ENCODE peak calls at places on chromosomes 3 and 15, in six cellular contexts. M, B, R, E, S and K are unnamed samples. For H3K79me2, the result is how much of the 10 kb centered on the place peaks cover.

GRCh38 chr15:78047631-78048409 is 29.7 kb downstream of the TBC1D2B start:
- DNase-seq in M (no peak), S (peak), B (no peak), R (no peak), E (no peak), K (no peak)

GRCh38 chr15:93486407-93487117 is 397.6 kb upstream of the RGMA start:
- DNase-seq in S (no peak), M (no peak), E (no peak), B (no peak), R (no peak), K (no peak)

GRCh38 chr3:12070098-12070497 is 65.9 kb downstream of the SYN2 start:
- DNase-seq in M (no peak), R (no peak), B (no peak), E (no peak), S (no peak), K (no peak)

GRCh38 chr3:108487439-108487838 is 23.0 kb downstream of the MYH15 start:
- DNase-seq in S (no peak), R (no peak), B (no peak), E (no peak), M (no peak), K (no peak)

GRCh38 chr3:10702961-10703740 is 112.9 kb upstream of the SLC6A11 start:
- DNase-seq in S (peak), R (peak), B (peak), E (peak), M (peak), K (peak)

GRCh38 chr3:139301183-139301582 is 42.6 kb upstream of the MRPS22 start:
- DNase-seq in R (no peak), M (no peak), S (peak), E (no peak), B (peak), K (no peak)

GRCh38 chr3:35426581-35426980 is 212.7 kb upstream of the ARPP21 start:
- DNase-seq in R (no peak), S (no peak), B (no peak), E (no peak), M (no peak), K (no peak)

GRCh38 chr3:159139326-159139725 is 337.5 kb downstream of the MFSD1 start:
- DNase-seq in M (no peak), S (no peak), B (no peak), R (no peak), E (no peak), K (no peak)

GRCh38 chr3:147943265-147943945 is 534.2 kb downstream of the ZIC1 start:
- DNase-seq in R (no peak), S (peak), B (peak), E (no peak), M (peak), K (no peak)

GRCh38 chr3:186882881-186883685 is 40.6 kb downstream of the ADIPOQ start:
- DNase-seq in R (no peak), E (no peak), B (peak), M (peak), S (peak), K (no peak)

GRCh38 chr15:99449514-99449913 is 116.3 kb upstream of the MEF2A start:
- DNase-seq in B (no peak), S (peak), R (no peak), M (no peak), E (no peak), K (no peak)

GRCh38 chr15:64770626-64771025 is 4.8 kb downstream of the RBPMS2 start:
- DNase-seq in S (no peak), E (no peak), B (no peak), R (no peak), M (no peak), K (no peak)

GRCh38 chr3:72614394-72615074 is 233.7 kb downstream of the SHQ1 start:
- DNase-seq in E (no peak), R (no peak), B (no peak), M (no peak), S (no peak), K (no peak)

GRCh38 chr3:60932170-60932569 is 319.1 kb downstream of the FHIT start:
- DNase-seq in S (no peak), R (no peak), M (no peak), E (no peak), B (no peak), K (no peak)

GRCh38 chr3:183033746-183034145 is 53.4 kb upstream of the DCUN1D1 start:
- DNase-seq in S (peak), R (no peak), E (no peak), M (no peak), B (no peak), K (no peak)

DNA sequence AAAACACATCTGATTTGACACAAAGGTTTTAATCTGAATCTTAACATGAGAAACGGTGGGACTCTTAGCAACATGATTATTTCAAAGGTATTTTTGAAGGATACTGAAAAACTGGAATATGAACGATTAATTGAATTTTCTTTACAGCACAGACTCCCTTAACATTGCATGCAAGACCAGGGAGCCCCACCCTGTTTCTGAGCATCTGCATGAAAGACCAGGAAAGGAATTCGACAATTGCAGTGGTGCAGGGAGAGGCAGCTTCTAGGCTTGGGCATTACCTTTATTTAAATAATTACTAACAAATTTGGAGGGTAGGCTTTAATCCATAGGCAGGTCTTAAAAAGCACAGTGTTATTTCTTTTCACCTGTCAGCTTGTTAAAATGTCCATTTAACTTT is 240.6 kb upstream of the TOPAZ1 start:
- DNase-seq in B (peak), S (peak), R (peak), M (no peak), E (no peak), K (no peak)
- TF ChIP-seq EZH2phosphoT487 in B (no peak), S (no peak), R (no peak), M (no peak), E (no peak), K (no peak)

GRCh38 chr15:80439140-80439539 is 35.0 kb downstream of the ARNT2 start:
- DNase-seq in S (no peak), B (no peak), E (no peak), R (no peak), M (no peak), K (no peak)

GRCh38 chr15:80440024-80440423 is 35.8 kb downstream of the ARNT2 start:
- DNase-seq in B (no peak), M (no peak), E (no peak), S (no peak), R (no peak), K (no peak)

GRCh38 chr15:80434926-80435720 is 30.9 kb downstream of the ARNT2 start:
- DNase-seq in M (no peak), B (no peak), S (no peak), E (no peak), R (no peak), K (no peak)

GRCh38 chr15:80436511-80437307 is 32.5 kb downstream of the ARNT2 start:
- DNase-seq in M (peak), B (peak), S (peak), E (no peak), R (no peak), K (no peak)

GRCh38 chr15:80437492-80437891 is 33.3 kb downstream of the ARNT2 start:
- DNase-seq in E (no peak), S (no peak), M (no peak), B (no peak), R (no peak), K (no peak)
- H3K27ac ChIP-seq in E (no peak), S (no peak), M (peak), B (peak), R (no peak), K (no peak)

GRCh38 chr3:156511987-156512677 is 42.8 kb downstream of the SSR3 start:
- DNase-seq in E (no peak), S (no peak), B (no peak), R (no peak), M (no peak), K (no peak)
- H3K79me2 ChIP-seq in E (under half), S (under half), B (under half), R (under half), M (under half), K (under half)

DNA sequence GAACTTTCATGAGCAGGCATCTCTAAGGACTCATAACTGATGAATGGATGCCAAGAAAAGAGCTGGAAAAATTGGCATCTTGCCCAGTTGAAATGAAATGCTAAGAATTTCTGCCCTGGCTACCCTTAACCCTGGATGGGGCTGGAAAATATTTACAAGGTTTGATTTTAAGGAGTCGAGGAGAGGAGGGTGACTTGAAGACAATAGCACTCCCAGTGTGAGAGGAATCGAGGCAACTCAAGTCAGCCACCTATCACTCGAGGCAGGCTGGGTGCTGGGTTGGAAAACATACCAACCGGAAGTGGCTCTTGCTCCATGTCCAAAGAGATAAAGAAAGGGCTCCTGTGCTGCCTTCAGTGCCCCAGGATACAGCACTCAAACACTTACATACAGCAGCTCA is 5.1 kb downstream of the PRICKLE2 start:
- DNase-seq in B (peak), R (no peak), E (no peak), S (peak), M (no peak), K (no peak)
- TF ChIP-seq EZH2phosphoT487 in B (no peak), R (no peak), E (no peak), S (no peak), M (no peak), K (no peak)

GRCh38 chr15:68186671-68187397 is 18.3 kb downstream of the CALML4 start:
- DNase-seq in S (peak), R (no peak), E (no peak), B (peak), M (no peak), K (no peak)

GRCh38 chr15:68190048-68190447 is 15.1 kb downstream of the CALML4 start:
- DNase-seq in R (no peak), M (no peak), B (no peak), E (no peak), S (no peak), K (peak)

GRCh38 chr15:68184616-68185470 is 20.3 kb downstream of the CALML4 start:
- DNase-seq in M (no peak), B (no peak), R (no peak), E (no peak), S (no peak), K (no peak)

GRCh38 chr15:68188647-68189046 is 16.5 kb downstream of the CALML4 start:
- DNase-seq in M (no peak), E (no peak), S (no peak), B (no peak), R (no peak), K (peak)

GRCh38 chr15:68187559-68187958 is 17.6 kb downstream of the CALML4 start:
- DNase-seq in B (no peak), E (no peak), S (peak), R (no peak), M (no peak), K (peak)
- H3K27ac ChIP-seq in B (no peak), E (no peak), S (peak), R (no peak), M (no peak), K (peak)

GRCh38 chr3:16031434-16031833 is 143.0 kb upstream of the GALNT15 start:
- DNase-seq in M (no peak), E (no peak), S (no peak), R (no peak), B (peak), K (no peak)
- H3K79me2 ChIP-seq in M (under half), E (under half), S (under half), R (under half), B (under half), K (under half)

DNA sequence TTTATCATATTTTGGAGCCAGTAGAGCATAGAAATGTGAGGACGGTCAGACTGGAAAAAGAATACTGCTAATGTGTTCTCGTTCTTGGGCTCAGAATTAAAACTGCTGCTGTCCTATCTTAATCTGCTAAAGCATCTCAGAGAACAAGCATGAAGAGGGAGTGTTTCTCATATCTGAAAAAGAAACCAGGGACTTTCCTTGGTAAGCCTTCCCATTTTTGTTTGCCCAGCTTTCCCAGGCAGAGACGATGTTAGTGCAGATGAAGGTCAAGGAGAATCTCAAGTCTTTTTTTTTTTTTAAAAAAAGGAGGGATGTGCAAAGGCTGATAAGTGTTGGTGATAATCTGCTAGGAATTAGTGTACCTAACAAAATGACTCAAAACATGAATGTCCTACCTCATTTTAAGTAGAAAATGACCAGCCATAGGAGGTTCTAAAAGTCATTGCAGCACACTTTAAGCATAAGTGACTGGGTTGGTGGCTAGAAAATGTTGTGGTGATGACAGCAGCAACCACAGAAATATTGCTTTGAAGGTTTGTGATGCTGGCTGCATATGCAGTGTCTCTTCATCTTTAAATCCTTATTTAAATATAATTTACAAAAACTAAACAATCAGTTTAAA is 55.1 kb downstream of the CMSS1 start:
- DNase-seq in B (no peak), M (no peak), S (peak), E (no peak), R (no peak), K (no peak)
- TF ChIP-seq EZH2phosphoT487 in B (no peak), M (no peak), S (no peak), E (no peak), R (no peak), K (no peak)